ENCODE peak calls at places on chromosomes 12 and 14, in seven cellular contexts. One of them, this sample, is unnamed.

GRCh38 chr14:64725879-64726584 is 21.8 kb downstream of the PLEKHG3 start:
- DNase-seq in activated CD4-positive, alpha-beta T cell treated with anti-CD3 and anti-CD28 coated beads for 36 hours: no peak
- DNase-seq in body of pancreas: peak
- DNase-seq in stimulated activated CD4-positive, alpha-beta T cell treated with anti-CD3 and anti-CD28 coated beads, Interleukin-15, amount 100 ng/mL, for 1 hour: no peak
- DNase-seq in GM06990: no peak
- DNase-seq in activated T-helper 1 cell treated with anti-CD3 and anti-CD28 coated beads, Interleukin-12 subunit alpha, Interleukin-12 subunit beta, Interleukin-2, Interleukin-4 antibody, amounts not matched to agents 30 ng/mL and 10 ng/mL and 1 ng/mL, durations not matched to agents 14 hours and 24 hours and 36 hours: no peak
- DNase-seq in NCI-H1092: no peak
- DNase-seq in this sample: no peak

GRCh38 chr14:51862171-51862838 is 1.9 kb downstream of the GNG2 start:
- DNase-seq in activated CD4-positive, alpha-beta T cell treated with anti-CD3 and anti-CD28 coated beads for 36 hours: peak
- DNase-seq in body of pancreas: no peak
- DNase-seq in stimulated activated CD4-positive, alpha-beta T cell treated with anti-CD3 and anti-CD28 coated beads, Interleukin-15, amount 100 ng/mL, for 1 hour: no peak
- DNase-seq in GM06990: no peak
- DNase-seq in activated T-helper 1 cell treated with anti-CD3 and anti-CD28 coated beads, Interleukin-12 subunit alpha, Interleukin-12 subunit beta, Interleukin-2, Interleukin-4 antibody, amounts not matched to agents 30 ng/mL and 10 ng/mL and 1 ng/mL, durations not matched to agents 14 hours and 24 hours and 36 hours: peak
- DNase-seq in NCI-H1092: no peak
- DNase-seq in this sample: no peak

GRCh38 chr12:26789731-26790644 is 43.0 kb downstream of the ITPR2 start:
- DNase-seq in activated CD4-positive, alpha-beta T cell treated with anti-CD3 and anti-CD28 coated beads for 36 hours: no peak
- DNase-seq in body of pancreas: no peak
- DNase-seq in stimulated activated CD4-positive, alpha-beta T cell treated with anti-CD3 and anti-CD28 coated beads, Interleukin-15, amount 100 ng/mL, for 1 hour: no peak
- DNase-seq in GM06990: no peak
- DNase-seq in activated T-helper 1 cell treated with anti-CD3 and anti-CD28 coated beads, Interleukin-12 subunit alpha, Interleukin-12 subunit beta, Interleukin-2, Interleukin-4 antibody, amounts not matched to agents 30 ng/mL and 10 ng/mL and 1 ng/mL, durations not matched to agents 14 hours and 24 hours and 36 hours: no peak
- DNase-seq in NCI-H1092: no peak
- DNase-seq in this sample: no peak

GRCh38 chr14:105388976-105389375 is 9.4 kb upstream of the TEX22 start:
- DNase-seq in activated CD4-positive, alpha-beta T cell treated with anti-CD3 and anti-CD28 coated beads for 36 hours: no peak
- DNase-seq in body of pancreas: no peak
- DNase-seq in stimulated activated CD4-positive, alpha-beta T cell treated with anti-CD3 and anti-CD28 coated beads, Interleukin-15, amount 100 ng/mL, for 1 hour: no peak
- DNase-seq in GM06990: peak
- DNase-seq in activated T-helper 1 cell treated with anti-CD3 and anti-CD28 coated beads, Interleukin-12 subunit alpha, Interleukin-12 subunit beta, Interleukin-2, Interleukin-4 antibody, amounts not matched to agents 30 ng/mL and 10 ng/mL and 1 ng/mL, durations not matched to agents 14 hours and 24 hours and 36 hours: no peak
- DNase-seq in NCI-H1092: no peak
- DNase-seq in this sample: no peak

GRCh38 chr12:45553204-45553603 is 176.3 kb upstream of the ARID2 start:
- DNase-seq in activated CD4-positive, alpha-beta T cell treated with anti-CD3 and anti-CD28 coated beads for 36 hours: no peak
- DNase-seq in body of pancreas: no peak
- DNase-seq in stimulated activated CD4-positive, alpha-beta T cell treated with anti-CD3 and anti-CD28 coated beads, Interleukin-15, amount 100 ng/mL, for 1 hour: no peak
- DNase-seq in GM06990: no peak
- DNase-seq in activated T-helper 1 cell treated with anti-CD3 and anti-CD28 coated beads, Interleukin-12 subunit alpha, Interleukin-12 subunit beta, Interleukin-2, Interleukin-4 antibody, amounts not matched to agents 30 ng/mL and 10 ng/mL and 1 ng/mL, durations not matched to agents 14 hours and 24 hours and 36 hours: no peak
- DNase-seq in NCI-H1092: peak
- DNase-seq in this sample: no peak

GRCh38 chr12:113302925-113303640 is 31.8 kb downstream of the SLC8B1 start:
- DNase-seq in activated CD4-positive, alpha-beta T cell treated with anti-CD3 and anti-CD28 coated beads for 36 hours: no peak
- DNase-seq in body of pancreas: no peak
- DNase-seq in stimulated activated CD4-positive, alpha-beta T cell treated with anti-CD3 and anti-CD28 coated beads, Interleukin-15, amount 100 ng/mL, for 1 hour: no peak
- DNase-seq in GM06990: no peak
- DNase-seq in activated T-helper 1 cell treated with anti-CD3 and anti-CD28 coated beads, Interleukin-12 subunit alpha, Interleukin-12 subunit beta, Interleukin-2, Interleukin-4 antibody, amounts not matched to agents 30 ng/mL and 10 ng/mL and 1 ng/mL, durations not matched to agents 14 hours and 24 hours and 36 hours: no peak
- DNase-seq in NCI-H1092: no peak
- DNase-seq in this sample: no peak

GRCh38 chr12:110661337-110661972 is 27.5 kb downstream of the HVCN1 start:
- DNase-seq in activated CD4-positive, alpha-beta T cell treated with anti-CD3 and anti-CD28 coated beads for 36 hours: peak
- DNase-seq in body of pancreas: no peak
- DNase-seq in stimulated activated CD4-positive, alpha-beta T cell treated with anti-CD3 and anti-CD28 coated beads, Interleukin-15, amount 100 ng/mL, for 1 hour: peak
- DNase-seq in GM06990: peak
- DNase-seq in activated T-helper 1 cell treated with anti-CD3 and anti-CD28 coated beads, Interleukin-12 subunit alpha, Interleukin-12 subunit beta, Interleukin-2, Interleukin-4 antibody, amounts not matched to agents 30 ng/mL and 10 ng/mL and 1 ng/mL, durations not matched to agents 14 hours and 24 hours and 36 hours: peak
- DNase-seq in NCI-H1092: no peak
- DNase-seq in this sample: no peak

GRCh38 chr12:117339104-117339503 is 22.3 kb downstream of the NOS1 start:
- DNase-seq in activated CD4-positive, alpha-beta T cell treated with anti-CD3 and anti-CD28 coated beads for 36 hours: no peak
- DNase-seq in body of pancreas: no peak
- DNase-seq in stimulated activated CD4-positive, alpha-beta T cell treated with anti-CD3 and anti-CD28 coated beads, Interleukin-15, amount 100 ng/mL, for 1 hour: no peak
- DNase-seq in GM06990: no peak
- DNase-seq in activated T-helper 1 cell treated with anti-CD3 and anti-CD28 coated beads, Interleukin-12 subunit alpha, Interleukin-12 subunit beta, Interleukin-2, Interleukin-4 antibody, amounts not matched to agents 30 ng/mL and 10 ng/mL and 1 ng/mL, durations not matched to agents 14 hours and 24 hours and 36 hours: no peak
- DNase-seq in NCI-H1092: no peak
- DNase-seq in this sample: no peak

GRCh38 chr12:5498081-5498480 is 66.2 kb downstream of the NTF3 start:
- DNase-seq in activated CD4-positive, alpha-beta T cell treated with anti-CD3 and anti-CD28 coated beads for 36 hours: no peak
- DNase-seq in body of pancreas: no peak
- DNase-seq in stimulated activated CD4-positive, alpha-beta T cell treated with anti-CD3 and anti-CD28 coated beads, Interleukin-15, amount 100 ng/mL, for 1 hour: no peak
- DNase-seq in GM06990: no peak
- DNase-seq in activated T-helper 1 cell treated with anti-CD3 and anti-CD28 coated beads, Interleukin-12 subunit alpha, Interleukin-12 subunit beta, Interleukin-2, Interleukin-4 antibody, amounts not matched to agents 30 ng/mL and 10 ng/mL and 1 ng/mL, durations not matched to agents 14 hours and 24 hours and 36 hours: no peak
- DNase-seq in NCI-H1092: no peak
- DNase-seq in this sample: no peak

GRCh38 chr12:4119157-4119761 is 154.3 kb upstream of the CCND2 start:
- DNase-seq in activated CD4-positive, alpha-beta T cell treated with anti-CD3 and anti-CD28 coated beads for 36 hours: peak
- DNase-seq in body of pancreas: no peak
- DNase-seq in stimulated activated CD4-positive, alpha-beta T cell treated with anti-CD3 and anti-CD28 coated beads, Interleukin-15, amount 100 ng/mL, for 1 hour: peak
- DNase-seq in GM06990: peak
- DNase-seq in activated T-helper 1 cell treated with anti-CD3 and anti-CD28 coated beads, Interleukin-12 subunit alpha, Interleukin-12 subunit beta, Interleukin-2, Interleukin-4 antibody, amounts not matched to agents 30 ng/mL and 10 ng/mL and 1 ng/mL, durations not matched to agents 14 hours and 24 hours and 36 hours: peak
- DNase-seq in NCI-H1092: no peak
- DNase-seq in this sample: no peak

GRCh38 chr12:132686831-132687210 is 321 bp downstream of the POLE start:
- DNase-seq in activated CD4-positive, alpha-beta T cell treated with anti-CD3 and anti-CD28 coated beads for 36 hours: no peak
- DNase-seq in body of pancreas: peak
- DNase-seq in stimulated activated CD4-positive, alpha-beta T cell treated with anti-CD3 and anti-CD28 coated beads, Interleukin-15, amount 100 ng/mL, for 1 hour: no peak
- DNase-seq in GM06990: no peak
- DNase-seq in activated T-helper 1 cell treated with anti-CD3 and anti-CD28 coated beads, Interleukin-12 subunit alpha, Interleukin-12 subunit beta, Interleukin-2, Interleukin-4 antibody, amounts not matched to agents 30 ng/mL and 10 ng/mL and 1 ng/mL, durations not matched to agents 14 hours and 24 hours and 36 hours: no peak
- DNase-seq in NCI-H1092: no peak
- DNase-seq in this sample: no peak

GRCh38 chr12:67648306-67649164 is at the start of gene DYRK2:
- DNase-seq in activated CD4-positive, alpha-beta T cell treated with anti-CD3 and anti-CD28 coated beads for 36 hours: peak
- DNase-seq in body of pancreas: peak
- DNase-seq in stimulated activated CD4-positive, alpha-beta T cell treated with anti-CD3 and anti-CD28 coated beads, Interleukin-15, amount 100 ng/mL, for 1 hour: peak
- DNase-seq in GM06990: peak
- DNase-seq in activated T-helper 1 cell treated with anti-CD3 and anti-CD28 coated beads, Interleukin-12 subunit alpha, Interleukin-12 subunit beta, Interleukin-2, Interleukin-4 antibody, amounts not matched to agents 30 ng/mL and 10 ng/mL and 1 ng/mL, durations not matched to agents 14 hours and 24 hours and 36 hours: peak
- DNase-seq in NCI-H1092: peak
- DNase-seq in this sample: peak

GRCh38 chr12:47264951-47265350 is 185.2 kb upstream of the AMIGO2 start:
- DNase-seq in activated CD4-positive, alpha-beta T cell treated with anti-CD3 and anti-CD28 coated beads for 36 hours: no peak
- DNase-seq in body of pancreas: no peak
- DNase-seq in stimulated activated CD4-positive, alpha-beta T cell treated with anti-CD3 and anti-CD28 coated beads, Interleukin-15, amount 100 ng/mL, for 1 hour: no peak
- DNase-seq in GM06990: no peak
- DNase-seq in activated T-helper 1 cell treated with anti-CD3 and anti-CD28 coated beads, Interleukin-12 subunit alpha, Interleukin-12 subunit beta, Interleukin-2, Interleukin-4 antibody, amounts not matched to agents 30 ng/mL and 10 ng/mL and 1 ng/mL, durations not matched to agents 14 hours and 24 hours and 36 hours: no peak
- DNase-seq in NCI-H1092: no peak
- DNase-seq in this sample: no peak

GRCh38 chr12:109840349-109841073 is 7.3 kb upstream of the TRPV4 start:
- DNase-seq in activated CD4-positive, alpha-beta T cell treated with anti-CD3 and anti-CD28 coated beads for 36 hours: no peak
- DNase-seq in body of pancreas: no peak
- DNase-seq in stimulated activated CD4-positive, alpha-beta T cell treated with anti-CD3 and anti-CD28 coated beads, Interleukin-15, amount 100 ng/mL, for 1 hour: no peak
- DNase-seq in GM06990: no peak
- DNase-seq in activated T-helper 1 cell treated with anti-CD3 and anti-CD28 coated beads, Interleukin-12 subunit alpha, Interleukin-12 subunit beta, Interleukin-2, Interleukin-4 antibody, amounts not matched to agents 30 ng/mL and 10 ng/mL and 1 ng/mL, durations not matched to agents 14 hours and 24 hours and 36 hours: no peak
- DNase-seq in NCI-H1092: no peak
- DNase-seq in this sample: no peak

GRCh38 chr14:61438860-61439765 is 117.7 kb downstream of the PRKCH start:
- DNase-seq in activated CD4-positive, alpha-beta T cell treated with anti-CD3 and anti-CD28 coated beads for 36 hours: peak
- DNase-seq in body of pancreas: peak
- DNase-seq in stimulated activated CD4-positive, alpha-beta T cell treated with anti-CD3 and anti-CD28 coated beads, Interleukin-15, amount 100 ng/mL, for 1 hour: no peak
- DNase-seq in GM06990: peak
- DNase-seq in activated T-helper 1 cell treated with anti-CD3 and anti-CD28 coated beads, Interleukin-12 subunit alpha, Interleukin-12 subunit beta, Interleukin-2, Interleukin-4 antibody, amounts not matched to agents 30 ng/mL and 10 ng/mL and 1 ng/mL, durations not matched to agents 14 hours and 24 hours and 36 hours: no peak
- DNase-seq in NCI-H1092: no peak
- DNase-seq in this sample: no peak

GRCh38 chr12:109469516-109469915 is 7.6 kb downstream of the KCTD10 start:
- DNase-seq in activated CD4-positive, alpha-beta T cell treated with anti-CD3 and anti-CD28 coated beads for 36 hours: no peak
- DNase-seq in body of pancreas: no peak
- DNase-seq in stimulated activated CD4-positive, alpha-beta T cell treated with anti-CD3 and anti-CD28 coated beads, Interleukin-15, amount 100 ng/mL, for 1 hour: no peak
- DNase-seq in GM06990: no peak
- DNase-seq in activated T-helper 1 cell treated with anti-CD3 and anti-CD28 coated beads, Interleukin-12 subunit alpha, Interleukin-12 subunit beta, Interleukin-2, Interleukin-4 antibody, amounts not matched to agents 30 ng/mL and 10 ng/mL and 1 ng/mL, durations not matched to agents 14 hours and 24 hours and 36 hours: no peak
- DNase-seq in NCI-H1092: no peak
- DNase-seq in this sample: no peak

GRCh38 chr12:49537709-49538601 is 875 bp upstream of the KCNH3 start:
- DNase-seq in activated CD4-positive, alpha-beta T cell treated with anti-CD3 and anti-CD28 coated beads for 36 hours: peak
- DNase-seq in body of pancreas: no peak
- DNase-seq in stimulated activated CD4-positive, alpha-beta T cell treated with anti-CD3 and anti-CD28 coated beads, Interleukin-15, amount 100 ng/mL, for 1 hour: no peak
- DNase-seq in GM06990: no peak
- DNase-seq in activated T-helper 1 cell treated with anti-CD3 and anti-CD28 coated beads, Interleukin-12 subunit alpha, Interleukin-12 subunit beta, Interleukin-2, Interleukin-4 antibody, amounts not matched to agents 30 ng/mL and 10 ng/mL and 1 ng/mL, durations not matched to agents 14 hours and 24 hours and 36 hours: no peak
- DNase-seq in NCI-H1092: peak
- DNase-seq in this sample: no peak

GRCh38 chr12:91007531-91008290 is 2.9 kb upstream of the EPYC start:
- DNase-seq in activated CD4-positive, alpha-beta T cell treated with anti-CD3 and anti-CD28 coated beads for 36 hours: no peak
- DNase-seq in body of pancreas: no peak
- DNase-seq in stimulated activated CD4-positive, alpha-beta T cell treated with anti-CD3 and anti-CD28 coated beads, Interleukin-15, amount 100 ng/mL, for 1 hour: no peak
- DNase-seq in GM06990: peak
- DNase-seq in activated T-helper 1 cell treated with anti-CD3 and anti-CD28 coated beads, Interleukin-12 subunit alpha, Interleukin-12 subunit beta, Interleukin-2, Interleukin-4 antibody, amounts not matched to agents 30 ng/mL and 10 ng/mL and 1 ng/mL, durations not matched to agents 14 hours and 24 hours and 36 hours: no peak
- DNase-seq in NCI-H1092: no peak
- DNase-seq in this sample: no peak

GRCh38 chr12:645563-646071 is 17.6 kb downstream of the NINJ2 start:
- DNase-seq in activated CD4-positive, alpha-beta T cell treated with anti-CD3 and anti-CD28 coated beads for 36 hours: no peak
- DNase-seq in body of pancreas: no peak
- DNase-seq in stimulated activated CD4-positive, alpha-beta T cell treated with anti-CD3 and anti-CD28 coated beads, Interleukin-15, amount 100 ng/mL, for 1 hour: no peak
- DNase-seq in GM06990: no peak
- DNase-seq in activated T-helper 1 cell treated with anti-CD3 and anti-CD28 coated beads, Interleukin-12 subunit alpha, Interleukin-12 subunit beta, Interleukin-2, Interleukin-4 antibody, amounts not matched to agents 30 ng/mL and 10 ng/mL and 1 ng/mL, durations not matched to agents 14 hours and 24 hours and 36 hours: no peak
- DNase-seq in NCI-H1092: no peak
- DNase-seq in this sample: peak

GRCh38 chr12:219891-220352 is 6.0 kb upstream of the SLC6A12 start:
- DNase-seq in activated CD4-positive, alpha-beta T cell treated with anti-CD3 and anti-CD28 coated beads for 36 hours: peak
- DNase-seq in body of pancreas: peak
- DNase-seq in stimulated activated CD4-positive, alpha-beta T cell treated with anti-CD3 and anti-CD28 coated beads, Interleukin-15, amount 100 ng/mL, for 1 hour: peak
- DNase-seq in GM06990: peak
- DNase-seq in activated T-helper 1 cell treated with anti-CD3 and anti-CD28 coated beads, Interleukin-12 subunit alpha, Interleukin-12 subunit beta, Interleukin-2, Interleukin-4 antibody, amounts not matched to agents 30 ng/mL and 10 ng/mL and 1 ng/mL, durations not matched to agents 14 hours and 24 hours and 36 hours: peak
- DNase-seq in NCI-H1092: peak
- DNase-seq in this sample: peak

GRCh38 chr12:10636611-10637010 is 23.2 kb upstream of the MAGOHB start:
- DNase-seq in activated CD4-positive, alpha-beta T cell treated with anti-CD3 and anti-CD28 coated beads for 36 hours: no peak
- DNase-seq in body of pancreas: no peak
- DNase-seq in stimulated activated CD4-positive, alpha-beta T cell treated with anti-CD3 and anti-CD28 coated beads, Interleukin-15, amount 100 ng/mL, for 1 hour: no peak
- DNase-seq in GM06990: no peak
- DNase-seq in activated T-helper 1 cell treated with anti-CD3 and anti-CD28 coated beads, Interleukin-12 subunit alpha, Interleukin-12 subunit beta, Interleukin-2, Interleukin-4 antibody, amounts not matched to agents 30 ng/mL and 10 ng/mL and 1 ng/mL, durations not matched to agents 14 hours and 24 hours and 36 hours: no peak
- DNase-seq in NCI-H1092: no peak
- DNase-seq in this sample: no peak

GRCh38 chr14:90093942-90094595 is 32.3 kb downstream of the KCNK13 start:
- DNase-seq in activated CD4-positive, alpha-beta T cell treated with anti-CD3 and anti-CD28 coated beads for 36 hours: no peak
- DNase-seq in body of pancreas: no peak
- DNase-seq in stimulated activated CD4-positive, alpha-beta T cell treated with anti-CD3 and anti-CD28 coated beads, Interleukin-15, amount 100 ng/mL, for 1 hour: no peak
- DNase-seq in GM06990: no peak
- DNase-seq in activated T-helper 1 cell treated with anti-CD3 and anti-CD28 coated beads, Interleukin-12 subunit alpha, Interleukin-12 subunit beta, Interleukin-2, Interleukin-4 antibody, amounts not matched to agents 30 ng/mL and 10 ng/mL and 1 ng/mL, durations not matched to agents 14 hours and 24 hours and 36 hours: peak
- DNase-seq in NCI-H1092: peak
- DNase-seq in this sample: no peak

GRCh38 chr12:2383276-2384028 is 330.7 kb downstream of the CACNA1C start:
- DNase-seq in activated CD4-positive, alpha-beta T cell treated with anti-CD3 and anti-CD28 coated beads for 36 hours: no peak
- DNase-seq in body of pancreas: no peak
- DNase-seq in stimulated activated CD4-positive, alpha-beta T cell treated with anti-CD3 and anti-CD28 coated beads, Interleukin-15, amount 100 ng/mL, for 1 hour: no peak
- DNase-seq in GM06990: no peak
- DNase-seq in activated T-helper 1 cell treated with anti-CD3 and anti-CD28 coated beads, Interleukin-12 subunit alpha, Interleukin-12 subunit beta, Interleukin-2, Interleukin-4 antibody, amounts not matched to agents 30 ng/mL and 10 ng/mL and 1 ng/mL, durations not matched to agents 14 hours and 24 hours and 36 hours: no peak
- DNase-seq in NCI-H1092: no peak
- DNase-seq in this sample: no peak

GRCh38 chr14:69475194-69475818 is 9.2 kb upstream of the PLEKHD1 start:
- DNase-seq in activated CD4-positive, alpha-beta T cell treated with anti-CD3 and anti-CD28 coated beads for 36 hours: peak
- DNase-seq in body of pancreas: no peak
- DNase-seq in stimulated activated CD4-positive, alpha-beta T cell treated with anti-CD3 and anti-CD28 coated beads, Interleukin-15, amount 100 ng/mL, for 1 hour: no peak
- DNase-seq in GM06990: no peak
- DNase-seq in activated T-helper 1 cell treated with anti-CD3 and anti-CD28 coated beads, Interleukin-12 subunit alpha, Interleukin-12 subunit beta, Interleukin-2, Interleukin-4 antibody, amounts not matched to agents 30 ng/mL and 10 ng/mL and 1 ng/mL, durations not matched to agents 14 hours and 24 hours and 36 hours: no peak
- DNase-seq in NCI-H1092: peak
- DNase-seq in this sample: peak

GRCh38 chr12:93678779-93679178 is 1.6 kb downstream of the CRADD start:
- DNase-seq in activated CD4-positive, alpha-beta T cell treated with anti-CD3 and anti-CD28 coated beads for 36 hours: no peak
- DNase-seq in body of pancreas: no peak
- DNase-seq in stimulated activated CD4-positive, alpha-beta T cell treated with anti-CD3 and anti-CD28 coated beads, Interleukin-15, amount 100 ng/mL, for 1 hour: no peak
- DNase-seq in GM06990: no peak
- DNase-seq in activated T-helper 1 cell treated with anti-CD3 and anti-CD28 coated beads, Interleukin-12 subunit alpha, Interleukin-12 subunit beta, Interleukin-2, Interleukin-4 antibody, amounts not matched to agents 30 ng/mL and 10 ng/mL and 1 ng/mL, durations not matched to agents 14 hours and 24 hours and 36 hours: no peak
- DNase-seq in NCI-H1092: no peak
- DNase-seq in this sample: no peak

GRCh38 chr12:96427269-96427729 is 27.1 kb upstream of the CDK17 start:
- DNase-seq in activated CD4-positive, alpha-beta T cell treated with anti-CD3 and anti-CD28 coated beads for 36 hours: peak
- DNase-seq in body of pancreas: peak
- DNase-seq in stimulated activated CD4-positive, alpha-beta T cell treated with anti-CD3 and anti-CD28 coated beads, Interleukin-15, amount 100 ng/mL, for 1 hour: no peak
- DNase-seq in GM06990: no peak
- DNase-seq in activated T-helper 1 cell treated with anti-CD3 and anti-CD28 coated beads, Interleukin-12 subunit alpha, Interleukin-12 subunit beta, Interleukin-2, Interleukin-4 antibody, amounts not matched to agents 30 ng/mL and 10 ng/mL and 1 ng/mL, durations not matched to agents 14 hours and 24 hours and 36 hours: no peak
- DNase-seq in NCI-H1092: no peak
- DNase-seq in this sample: peak

GRCh38 chr14:23481992-23482813 is 12.7 kb downstream of the NGDN start:
- DNase-seq in activated CD4-positive, alpha-beta T cell treated with anti-CD3 and anti-CD28 coated beads for 36 hours: no peak
- DNase-seq in body of pancreas: no peak
- DNase-seq in stimulated activated CD4-positive, alpha-beta T cell treated with anti-CD3 and anti-CD28 coated beads, Interleukin-15, amount 100 ng/mL, for 1 hour: no peak
- DNase-seq in GM06990: no peak
- DNase-seq in activated T-helper 1 cell treated with anti-CD3 and anti-CD28 coated beads, Interleukin-12 subunit alpha, Interleukin-12 subunit beta, Interleukin-2, Interleukin-4 antibody, amounts not matched to agents 30 ng/mL and 10 ng/mL and 1 ng/mL, durations not matched to agents 14 hours and 24 hours and 36 hours: no peak
- DNase-seq in NCI-H1092: no peak
- DNase-seq in this sample: no peak

GRCh38 chr14:51750542-51750941 is 98.8 kb downstream of the FRMD6 start:
- DNase-seq in activated CD4-positive, alpha-beta T cell treated with anti-CD3 and anti-CD28 coated beads for 36 hours: peak
- DNase-seq in body of pancreas: no peak
- DNase-seq in stimulated activated CD4-positive, alpha-beta T cell treated with anti-CD3 and anti-CD28 coated beads, Interleukin-15, amount 100 ng/mL, for 1 hour: no peak
- DNase-seq in GM06990: no peak
- DNase-seq in activated T-helper 1 cell treated with anti-CD3 and anti-CD28 coated beads, Interleukin-12 subunit alpha, Interleukin-12 subunit beta, Interleukin-2, Interleukin-4 antibody, amounts not matched to agents 30 ng/mL and 10 ng/mL and 1 ng/mL, durations not matched to agents 14 hours and 24 hours and 36 hours: no peak
- DNase-seq in NCI-H1092: no peak
- DNase-seq in this sample: no peak

GRCh38 chr12:88111074-88111652 is 30.7 kb downstream of the CEP290 start:
- DNase-seq in activated CD4-positive, alpha-beta T cell treated with anti-CD3 and anti-CD28 coated beads for 36 hours: no peak
- DNase-seq in body of pancreas: no peak
- DNase-seq in stimulated activated CD4-positive, alpha-beta T cell treated with anti-CD3 and anti-CD28 coated beads, Interleukin-15, amount 100 ng/mL, for 1 hour: no peak
- DNase-seq in GM06990: peak
- DNase-seq in activated T-helper 1 cell treated with anti-CD3 and anti-CD28 coated beads, Interleukin-12 subunit alpha, Interleukin-12 subunit beta, Interleukin-2, Interleukin-4 antibody, amounts not matched to agents 30 ng/mL and 10 ng/mL and 1 ng/mL, durations not matched to agents 14 hours and 24 hours and 36 hours: no peak
- DNase-seq in NCI-H1092: no peak
- DNase-seq in this sample: peak